ENCODE peak calls at places on chromosomes 2 and 18, in nine cellular contexts. M is T1000; O is iPS DF 19.7; D is CD4-positive, CD25-positive, alpha-beta regulatory T cell; H is transverse colon; R is HuH-7.5; G is T-helper 2 cell; E is adrenal gland; A is heart right ventricle. W is an unnamed sample.

GRCh38 chr18:9196568-9196967 is 60.0 kb downstream of the ANKRD12 start:
- DNase-seq in O (no peak), E (no peak), M (no peak), G (no peak), R (no peak), H (no peak), A (no peak), D (no peak), W (no peak)

GRCh38 chr2:64062840-64063239 is 43.6 kb upstream of the VPS54 start:
- DNase-seq in E (no peak), M (no peak), D (no peak), H (no peak), A (no peak), R (no peak), G (no peak), O (no peak), W (no peak)

GRCh38 chr2:69945447-69945846 is 16.0 kb downstream of the ASPRV1 start:
- DNase-seq in G (no peak), E (no peak), O (no peak), A (no peak), R (no peak), M (no peak), H (no peak), D (no peak), W (no peak)

GRCh38 chr2:68463287-68463877 is 3.7 kb downstream of the FBXO48 start:
- DNase-seq in A (no peak), R (peak; percentile 25), H (no peak), D (peak; percentile 68), G (no peak), E (no peak), M (no peak), O (no peak), W (no peak)

GRCh38 chr2:225756198-225756597 is 356.7 kb downstream of the NYAP2 start:
- DNase-seq in M (no peak), H (no peak), R (no peak), G (no peak), A (no peak), O (no peak), E (no peak), D (no peak), W (no peak)

GRCh38 chr2:118971245-118972122 is 29.5 kb downstream of the MARCO start:
- DNase-seq in A (no peak), G (no peak), R (no peak), M (no peak), H (no peak), D (no peak), O (peak; percentile 23), E (no peak), W (no peak)

GRCh38 chr18:27419646-27420045 is 234.5 kb upstream of the CHST9 start:
- DNase-seq in A (no peak), E (no peak), O (no peak), R (no peak), H (no peak), M (no peak), D (no peak), G (no peak), W (no peak)

GRCh38 chr2:156400704-156401678 is 35.2 kb upstream of the GPD2 start:
- DNase-seq in G (peak; percentile 43), M (peak; percentile 89), E (peak; percentile 76), A (peak; percentile 79), D (peak; percentile 90), H (peak; percentile 77), O (no peak), R (peak; percentile 51), W (peak; percentile 83)

GRCh38 chr2:37376421-37377186 is 32.2 kb downstream of the QPCT start:
- DNase-seq in G (no peak), D (peak; percentile 59), A (no peak), H (peak; percentile 33), M (no peak), O (no peak), E (peak; percentile 95), R (no peak), W (no peak)

GRCh38 chr2:71666094-71666474 is 212.7 kb downstream of the DYSF start:
- DNase-seq in R (no peak), H (no peak), A (no peak), E (no peak), G (no peak), O (no peak), M (no peak), D (no peak), W (no peak)

GRCh38 chr2:225008935-225009334 is 33.3 kb downstream of the DOCK10 start:
- DNase-seq in H (no peak), A (no peak), R (no peak), D (no peak), E (no peak), M (no peak), G (no peak), O (no peak), W (no peak)

GRCh38 chr2:112204411-112204810 is 50.4 kb downstream of the ZC3H8 start:
- DNase-seq in E (no peak), A (no peak), R (no peak), G (no peak), D (peak; percentile 14), O (no peak), H (no peak), M (no peak), W (no peak)

GRCh38 chr2:105541189-105542050 is 142.6 kb upstream of the FHL2 start:
- DNase-seq in D (no peak), H (no peak), G (no peak), M (no peak), O (no peak), E (no peak), R (no peak), A (no peak), W (no peak)

GRCh38 chr2:207471261-207471660 is 58.5 kb upstream of the CREB1 start:
- DNase-seq in R (no peak), D (no peak), G (no peak), H (no peak), O (no peak), A (no peak), M (no peak), E (no peak), W (no peak)

GRCh38 chr2:44433841-44434240 is 72.1 kb downstream of the CAMKMT start:
- DNase-seq in O (no peak), R (no peak), E (no peak), M (no peak), H (no peak), G (no peak), D (no peak), A (no peak), W (no peak)

GRCh38 chr2:161414385-161415040 is 1.6 kb upstream of the TBR1 start:
- DNase-seq in R (peak; percentile 67), A (no peak), M (no peak), E (peak; percentile 29), D (no peak), G (no peak), O (no peak), H (peak; percentile 22), W (peak; percentile 52)

GRCh38 chr2:191844706-191845105 is 2.2 kb downstream of the CAVIN2 start:
- DNase-seq in D (no peak), E (no peak), G (no peak), H (no peak), R (no peak), O (no peak), A (no peak), M (no peak), W (no peak)

GRCh38 chr2:28359222-28360065 is 33.2 kb upstream of the FOSL2 start:
- DNase-seq in E (peak; percentile 54), A (peak; percentile 38), H (peak; percentile 73), G (peak; percentile 39), R (peak; percentile 51), D (peak; percentile 87), M (no peak), O (no peak), W (no peak)

GRCh38 chr18:34772887-34773286 is 62.8 kb downstream of the DTNA start:
- DNase-seq in E (peak; percentile 3), H (no peak), M (no peak), A (no peak), D (no peak), R (no peak), G (no peak), O (no peak), W (no peak)

GRCh38 chr18:9700261-9700796 is 7.8 kb upstream of the RAB31 start:
- DNase-seq in R (no peak), G (no peak), A (no peak), D (no peak), M (no peak), H (no peak), E (no peak), O (no peak), W (no peak)

GRCh38 chr2:228613133-228613532 is 431.6 kb upstream of the SPHKAP start:
- DNase-seq in M (peak; percentile 69), G (no peak), D (no peak), A (no peak), H (no peak), R (no peak), E (no peak), O (no peak), W (no peak)

GRCh38 chr2:208062113-208062512 is 36.8 kb upstream of the PLEKHM3 start:
- DNase-seq in H (no peak), M (no peak), A (no peak), G (no peak), O (peak; percentile 23), R (no peak), D (peak; percentile 15), E (peak; percentile 47), W (no peak)

GRCh38 chr2:219175928-219176817 is 552 bp downstream of the CNPPD1 start:
- DNase-seq in E (peak; percentile 86), M (peak; percentile 14), H (peak; percentile 74), R (no peak), O (no peak), D (no peak), A (peak; percentile 48), G (no peak), W (no peak)

GRCh38 chr2:9221223-9221622 is 14.6 kb downstream of the ASAP2 start:
- DNase-seq in A (no peak), E (no peak), G (no peak), O (no peak), H (no peak), D (no peak), M (no peak), R (no peak), W (no peak)

GRCh38 chr2:7057865-7058400 is 140.7 kb downstream of the RNF144A start:
- DNase-seq in D (peak; percentile 52), E (no peak), M (no peak), H (no peak), G (no peak), O (no peak), R (no peak), A (no peak), W (no peak)

GRCh38 chr2:40433739-40434138 is 18.2 kb downstream of the SLC8A1 start:
- DNase-seq in H (no peak), M (no peak), R (no peak), D (no peak), A (no peak), G (no peak), E (no peak), O (no peak), W (no peak)

GRCh38 chr2:174575124-174575776 is 22.4 kb downstream of the WIPF1 start:
- DNase-seq in E (no peak), D (no peak), G (no peak), A (no peak), H (no peak), M (no peak), O (no peak), R (no peak), W (no peak)

GRCh38 chr2:151465771-151466170 is 56.1 kb downstream of the RIF1 start:
- DNase-seq in G (no peak), D (no peak), H (no peak), O (no peak), M (no peak), R (no peak), E (no peak), A (no peak), W (no peak)

GRCh38 chr2:128280901-128281321 is 37.8 kb downstream of the HS6ST1 start:
- DNase-seq in H (no peak), O (no peak), A (no peak), G (no peak), M (no peak), E (peak; percentile 84), D (no peak), R (no peak), W (peak; percentile 12)

GRCh38 chr2:234910186-234910679 is 41.6 kb upstream of the SH3BP4 start:
- DNase-seq in R (no peak), E (no peak), D (no peak), A (no peak), M (no peak), H (no peak), O (no peak), G (no peak), W (no peak)

GRCh38 chr2:66437601-66438497 is 2.9 kb downstream of the MEIS1 start:
- DNase-seq in R (no peak), E (no peak), O (no peak), D (no peak), A (no peak), M (no peak), G (no peak), H (no peak), W (no peak)